ENCODE peak calls at places on chromosomes 2 and 18, in four cellular contexts. One of them, this sample, is unnamed.

GRCh38 chr2:207239754-207240494 is 74.2 kb upstream of the KLF7 start:
- DNase-seq in T-helper 1 cell: no peak
- DNase-seq in colonic mucosa: no peak
- DNase-seq in HFFc6: peak
- DNase-seq in this sample: no peak

GRCh38 chr18:28175047-28175929 is 1.6 kb downstream of the CDH2 start:
- DNase-seq in colonic mucosa: no peak
- DNase-seq in T-helper 1 cell: no peak
- DNase-seq in HFFc6: peak
- DNase-seq in this sample: no peak

GRCh38 chr2:112583497-112584133 is 794 bp upstream of the CHCHD5 start:
- DNase-seq in T-helper 1 cell: no peak
- DNase-seq in colonic mucosa: no peak
- DNase-seq in HFFc6: no peak
- DNase-seq in this sample: no peak

GRCh38 chr2:40041983-40042382 is 262.9 kb upstream of the THUMPD2 start:
- DNase-seq in colonic mucosa: no peak
- DNase-seq in HFFc6: peak
- DNase-seq in T-helper 1 cell: no peak
- DNase-seq in this sample: no peak

GRCh38 chr2:55899881-55900280 is 23.7 kb downstream of the EFEMP1 start:
- DNase-seq in colonic mucosa: no peak
- DNase-seq in T-helper 1 cell: no peak
- DNase-seq in HFFc6: no peak
- DNase-seq in this sample: no peak

GRCh38 chr2:130967020-130967495 is 126.2 kb downstream of the FAM168B start:
- DNase-seq in HFFc6: no peak
- DNase-seq in colonic mucosa: no peak
- DNase-seq in T-helper 1 cell: no peak
- DNase-seq in this sample: no peak

GRCh38 chr2:12764075-12764722 is 47.5 kb downstream of the TRIB2 start:
- DNase-seq in colonic mucosa: no peak
- DNase-seq in HFFc6: peak
- DNase-seq in T-helper 1 cell: no peak
- DNase-seq in this sample: no peak

GRCh38 chr18:23868341-23868740 is 146.2 kb upstream of the TTC39C start:
- DNase-seq in T-helper 1 cell: no peak
- DNase-seq in HFFc6: no peak
- DNase-seq in colonic mucosa: no peak
- DNase-seq in this sample: no peak

GRCh38 chr18:21599585-21600525 is 649 bp downstream of the ESCO1 start:
- DNase-seq in HFFc6: no peak
- DNase-seq in T-helper 1 cell: no peak
- DNase-seq in colonic mucosa: peak
- DNase-seq in this sample: peak

GRCh38 chr2:149989447-149990063 is 402.0 kb upstream of the MMADHC start:
- DNase-seq in colonic mucosa: no peak
- DNase-seq in HFFc6: peak
- DNase-seq in T-helper 1 cell: no peak
- DNase-seq in this sample: no peak

GRCh38 chr2:1540481-1540880 is 127.2 kb downstream of the TPO start:
- DNase-seq in T-helper 1 cell: no peak
- DNase-seq in HFFc6: no peak
- DNase-seq in colonic mucosa: no peak
- DNase-seq in this sample: no peak

GRCh38 chr2:120599656-120600055 is 136.0 kb upstream of the GLI2 start:
- DNase-seq in colonic mucosa: no peak
- DNase-seq in T-helper 1 cell: no peak
- DNase-seq in HFFc6: no peak
- DNase-seq in this sample: no peak

This sample was measured in mucosa of descending colon.